ENCODE peak calls at places on chromosomes 5 and 9, in seven cellular contexts. R is Peyer's patch, U is GM06990, Y is endothelial cell of umbilical vein, Q is tibial artery, X is astrocyte of the spinal cord, A is type B pancreatic cell. H is an unnamed sample.

GRCh38 chr9:8456327-8456726 is 656.7 kb upstream of the DMAC1 start:
- DNase-seq in Y (no peak), U (no peak), X (no peak), Q (no peak), R (no peak), A (no peak), H (no peak)

GRCh38 chr5:43997647-43998251 is 391.5 kb downstream of the FGF10 start:
- DNase-seq in Y (no peak), Q (no peak), X (peak; percentile 12), A (no peak), R (no peak), U (no peak), H (peak; percentile 80)

GRCh38 chr9:23447166-23447565 is 378.9 kb downstream of the ELAVL2 start:
- DNase-seq in R (no peak), U (no peak), A (no peak), X (no peak), Y (peak; percentile 11), Q (no peak), H (no peak)

GRCh38 chr9:134205636-134206316 is 41.4 kb upstream of the RNU6ATAC start:
- DNase-seq in U (no peak), Y (peak; percentile 23), Q (peak; percentile 65), A (no peak), X (peak; percentile 80), R (no peak), H (peak; percentile 24)

GRCh38 chr5:173963107-173963506 is 25.9 kb upstream of the C5orf47 start:
- DNase-seq in Q (no peak), X (peak; percentile 73), U (no peak), Y (no peak), R (no peak), A (no peak), H (no peak)

GRCh38 chr9:96130970-96131369 is 171.0 kb downstream of the HSD17B3 start:
- DNase-seq in X (no peak), Q (no peak), U (no peak), A (no peak), Y (no peak), R (no peak), H (no peak)

GRCh38 chr5:59357421-59357977 is 536.0 kb downstream of the PDE4D start:
- DNase-seq in Q (no peak), Y (no peak), R (no peak), U (no peak), X (peak; percentile 30), A (no peak), H (no peak)

GRCh38 chr9:125329978-125330377 is 68.4 kb downstream of the GAPVD1 start:
- DNase-seq in U (no peak), R (no peak), X (no peak), A (no peak), Q (no peak), Y (no peak), H (no peak)

GRCh38 chr9:17520264-17521058 is 58.4 kb upstream of the SH3GL2 start:
- DNase-seq in Q (no peak), U (no peak), R (no peak), Y (no peak), A (no peak), X (no peak), H (no peak)

GRCh38 chr9:128494108-128494742 is 10.3 kb upstream of the GLE1 start:
- DNase-seq in U (no peak), Q (peak; percentile 40), R (peak; percentile 63), Y (peak; percentile 92), X (peak; percentile 22), A (no peak), H (peak; percentile 89)

GRCh38 chr9:15155826-15156225 is 151.2 kb downstream of the TTC39B start:
- DNase-seq in U (no peak), Q (peak; percentile 74), Y (peak; percentile 97), A (no peak), X (peak; percentile 34), R (no peak), H (no peak)

GRCh38 chr9:121557581-121558422 is 58.2 kb upstream of the GGTA1 start:
- DNase-seq in X (peak; percentile 95), A (no peak), Y (peak; percentile 83), U (peak; percentile 34), Q (peak; percentile 79), R (no peak), H (peak; percentile 78)

GRCh38 chr5:135835766-135836165 is 1.3 kb downstream of the SLC25A48 start:
- DNase-seq in Q (no peak), X (no peak), R (peak; percentile 38), A (peak; percentile 51), Y (no peak), U (no peak), H (peak; percentile 28)

GRCh38 chr5:135833521-135833920 is 942 bp upstream of the SLC25A48 start:
- DNase-seq in Q (no peak), R (peak; percentile 30), Y (no peak), A (peak; percentile 58), U (no peak), X (no peak), H (no peak)

GRCh38 chr5:135832941-135833340 is 1.5 kb upstream of the SLC25A48 start:
- DNase-seq in Y (no peak), R (peak; percentile 33), X (no peak), U (no peak), Q (no peak), A (peak; percentile 57), H (peak; percentile 33)

GRCh38 chr5:135833961-135834638 is 363 bp upstream of the SLC25A48 start:
- DNase-seq in X (peak; percentile 22), A (peak; percentile 47), R (no peak), Y (no peak), U (no peak), Q (no peak), H (no peak)

GRCh38 chr5:135834639-135835529 is at the start of gene SLC25A48:
- DNase-seq in Y (peak; percentile 21), X (no peak), Q (no peak), U (peak; percentile 40), A (peak; percentile 80), R (peak; percentile 86), H (peak; percentile 80)
- TF ChIP-seq CTCF in Y (no peak), X (no peak), Q (no peak), U (no peak), A (peak; percentile 83), R (no peak), H (no peak)

GRCh38 chr9:91422832-91423711 is 560 bp downstream of the NFIL3 start:
- DNase-seq in U (peak; percentile 56), Q (peak; percentile 85), X (peak; percentile 77), R (peak; percentile 78), Y (peak; percentile 73), A (no peak), H (peak; percentile 56)

GRCh38 chr9:91426123-91426745 is 2.6 kb upstream of the NFIL3 start:
- DNase-seq in X (peak; percentile 60), A (no peak), Q (no peak), U (no peak), R (no peak), Y (peak; percentile 37), H (no peak)

GRCh38 chr9:91425270-91425669 is 1.6 kb upstream of the NFIL3 start:
- DNase-seq in Q (no peak), U (no peak), X (no peak), A (no peak), R (no peak), Y (no peak), H (no peak)

GRCh38 chr9:91423785-91424402 is at the start of gene NFIL3:
- DNase-seq in A (peak; percentile 81), R (peak; percentile 90), U (peak; percentile 83), X (peak; percentile 77), Q (peak; percentile 79), Y (peak; percentile 66), H (peak; percentile 91)

DNA sequence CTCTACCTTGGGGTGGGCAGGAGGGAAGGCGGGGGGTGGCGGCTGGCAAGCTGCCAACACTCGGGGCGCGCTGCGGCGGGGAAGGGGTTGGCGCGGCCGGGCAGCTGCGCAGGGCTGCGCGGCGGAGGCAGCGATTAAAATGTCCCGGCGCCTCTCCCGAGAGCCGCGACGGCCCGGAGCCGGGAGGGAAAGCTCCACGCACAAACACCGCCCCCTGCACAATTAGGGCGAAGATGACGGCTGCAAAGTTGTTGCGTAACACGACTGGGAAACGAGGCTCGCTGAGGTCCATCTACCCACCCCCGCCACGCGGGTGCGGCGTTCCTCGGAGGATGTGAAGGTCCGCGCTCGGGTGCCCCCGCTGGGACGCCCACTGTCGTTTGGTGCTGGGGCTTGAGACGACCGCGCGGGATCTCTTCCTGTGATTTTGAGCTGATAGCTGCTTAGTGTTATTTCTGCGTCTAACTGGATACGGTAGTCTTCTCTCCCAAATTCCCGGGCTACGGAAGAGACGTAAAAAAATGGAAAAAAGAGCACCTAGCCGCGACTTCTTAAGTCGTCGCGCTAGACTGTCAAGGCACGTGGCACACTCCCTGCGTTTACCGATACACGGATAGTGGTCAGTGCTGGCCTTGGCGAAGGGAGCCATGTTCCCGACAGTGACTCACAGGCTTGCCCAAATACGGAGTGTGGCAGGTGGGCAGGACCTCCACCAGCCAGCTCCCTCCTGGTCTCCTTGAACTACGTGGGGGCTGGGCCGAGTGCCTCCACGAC is 958 bp upstream of the NFIL3 start:
- DNase-seq in Y (peak; percentile 60), A (peak; percentile 78), Q (peak; percentile 93), R (peak; percentile 84), U (peak; percentile 41), X (peak; percentile 79), H (peak; percentile 90)
- TF ChIP-seq CTCF in Y (no peak), A (no peak), Q (no peak), R (no peak), U (peak; percentile 2), X (peak; percentile 22), H (peak; percentile 7)

DNA sequence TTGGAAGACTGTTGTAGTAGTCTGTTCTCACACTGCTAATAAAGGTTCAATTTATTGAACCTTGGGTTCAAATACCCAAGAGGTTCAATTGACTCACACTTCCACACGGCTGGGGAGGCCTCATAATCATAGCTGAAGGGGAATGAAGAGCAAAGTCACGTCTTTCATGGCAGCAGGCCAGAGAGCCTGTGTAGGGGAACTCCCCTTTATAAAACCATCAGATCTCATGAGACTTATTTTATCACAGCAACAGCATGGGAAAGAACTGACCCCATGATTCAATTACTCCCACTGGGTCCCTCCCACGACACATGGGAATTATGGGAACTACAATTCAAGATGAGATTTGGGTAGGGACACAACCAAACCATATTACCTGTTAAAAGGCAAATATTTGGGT is 268.2 kb downstream of the TMEM167A start:
- DNase-seq in R (no peak), A (no peak), Y (no peak), X (no peak), U (no peak), Q (no peak), H (no peak)
- TF ChIP-seq CTCF in R (no peak), A (no peak), Y (no peak), X (no peak), U (no peak), Q (no peak), H (no peak)

DNA sequence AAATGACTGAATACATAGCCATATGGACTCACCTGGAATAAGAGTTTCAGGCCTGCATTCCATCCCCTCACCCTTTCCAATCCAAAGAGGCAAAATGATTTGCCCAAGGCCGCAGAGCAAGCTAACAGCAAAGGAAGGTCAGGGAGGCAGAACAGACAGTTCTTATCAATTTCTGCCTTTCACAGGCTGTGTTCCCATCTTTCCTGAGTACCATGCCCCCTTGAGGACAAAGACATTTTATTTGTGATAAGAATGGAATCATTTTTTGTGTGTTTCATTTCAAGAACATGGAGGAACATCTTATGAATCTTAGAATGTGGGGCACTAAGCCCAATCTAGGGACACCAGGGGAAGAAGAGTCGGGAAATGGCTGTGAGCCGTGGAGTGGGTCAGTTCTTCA is 13.9 kb downstream of the LHFPL2 start:
- DNase-seq in U (no peak), X (no peak), A (no peak), Y (peak; percentile 27), Q (no peak), R (no peak), H (no peak)
- TF ChIP-seq CTCF in U (no peak), X (peak; percentile 22), A (peak; percentile 41), Y (peak; percentile 8), Q (no peak), R (no peak), H (no peak)

H was measured in right lobe of liver.